ENCODE peak calls at places on chromosomes 3 and 15, in nine cellular contexts. One of them, this sample, is unnamed.

GRCh38 chr3:87370007-87370406 is 93.6 kb upstream of the POU1F1 start:
- DNase-seq in Daoy: no peak
- DNase-seq in pons: no peak
- DNase-seq in naive thymus-derived CD8-positive, alpha-beta T cell: no peak
- DNase-seq in HT-29: no peak
- DNase-seq in pancreas: no peak
- DNase-seq in progenitor cell of endocrine pancreas: no peak
- DNase-seq in tibial artery: no peak
- DNase-seq in activated naive CD8-positive, alpha-beta T cell treated with anti-CD3 and anti-CD28 coated beads, Interleukin-2, amount 10 ng/mL, durations not matched to agents 7 days and 5 days: no peak
- DNase-seq in this sample: peak

GRCh38 chr3:146313411-146314111 is 62.7 kb upstream of the PLSCR4 start:
- DNase-seq in naive thymus-derived CD8-positive, alpha-beta T cell: no peak
- DNase-seq in pancreas: no peak
- DNase-seq in Daoy: peak
- DNase-seq in HT-29: no peak
- DNase-seq in progenitor cell of endocrine pancreas: no peak
- DNase-seq in activated naive CD8-positive, alpha-beta T cell treated with anti-CD3 and anti-CD28 coated beads, Interleukin-2, amount 10 ng/mL, durations not matched to agents 7 days and 5 days: no peak
- DNase-seq in tibial artery: no peak
- DNase-seq in pons: no peak
- DNase-seq in this sample: peak

GRCh38 chr15:60804986-60805949 is 326.3 kb upstream of the ICE2 start:
- DNase-seq in progenitor cell of endocrine pancreas: no peak
- DNase-seq in Daoy: peak
- DNase-seq in pancreas: no peak
- DNase-seq in HT-29: no peak
- DNase-seq in naive thymus-derived CD8-positive, alpha-beta T cell: no peak
- DNase-seq in activated naive CD8-positive, alpha-beta T cell treated with anti-CD3 and anti-CD28 coated beads, Interleukin-2, amount 10 ng/mL, durations not matched to agents 7 days and 5 days: no peak
- DNase-seq in pons: no peak
- DNase-seq in tibial artery: no peak
- DNase-seq in this sample: peak

GRCh38 chr3:28347374-28348285 is 891 bp upstream of the ZCWPW2 start:
- DNase-seq in progenitor cell of endocrine pancreas: no peak
- DNase-seq in pancreas: no peak
- DNase-seq in Daoy: peak
- DNase-seq in naive thymus-derived CD8-positive, alpha-beta T cell: no peak
- DNase-seq in HT-29: peak
- DNase-seq in pons: peak
- DNase-seq in activated naive CD8-positive, alpha-beta T cell treated with anti-CD3 and anti-CD28 coated beads, Interleukin-2, amount 10 ng/mL, durations not matched to agents 7 days and 5 days: no peak
- DNase-seq in tibial artery: no peak
- DNase-seq in this sample: no peak

GRCh38 chr3:149596136-149596770 is 61.6 kb downstream of the WWTR1 start:
- DNase-seq in naive thymus-derived CD8-positive, alpha-beta T cell: no peak
- DNase-seq in HT-29: no peak
- DNase-seq in pancreas: no peak
- DNase-seq in tibial artery: no peak
- DNase-seq in pons: no peak
- DNase-seq in Daoy: peak
- DNase-seq in activated naive CD8-positive, alpha-beta T cell treated with anti-CD3 and anti-CD28 coated beads, Interleukin-2, amount 10 ng/mL, durations not matched to agents 7 days and 5 days: no peak
- DNase-seq in progenitor cell of endocrine pancreas: no peak
- DNase-seq in this sample: peak

GRCh38 chr3:79953591-79954105 is 185.8 kb upstream of the ROBO1 start:
- DNase-seq in naive thymus-derived CD8-positive, alpha-beta T cell: no peak
- DNase-seq in Daoy: no peak
- DNase-seq in activated naive CD8-positive, alpha-beta T cell treated with anti-CD3 and anti-CD28 coated beads, Interleukin-2, amount 10 ng/mL, durations not matched to agents 7 days and 5 days: no peak
- DNase-seq in tibial artery: no peak
- DNase-seq in pancreas: no peak
- DNase-seq in pons: no peak
- DNase-seq in HT-29: no peak
- DNase-seq in progenitor cell of endocrine pancreas: no peak
- DNase-seq in this sample: no peak

GRCh38 chr3:153552887-153553604 is 391.0 kb downstream of the RAP2B start:
- DNase-seq in activated naive CD8-positive, alpha-beta T cell treated with anti-CD3 and anti-CD28 coated beads, Interleukin-2, amount 10 ng/mL, durations not matched to agents 7 days and 5 days: no peak
- DNase-seq in tibial artery: no peak
- DNase-seq in Daoy: no peak
- DNase-seq in pons: no peak
- DNase-seq in pancreas: no peak
- DNase-seq in HT-29: no peak
- DNase-seq in progenitor cell of endocrine pancreas: no peak
- DNase-seq in naive thymus-derived CD8-positive, alpha-beta T cell: no peak
- DNase-seq in this sample: no peak

GRCh38 chr3:87006844-87007439 is 16.0 kb upstream of the VGLL3 start:
- DNase-seq in pons: no peak
- DNase-seq in HT-29: no peak
- DNase-seq in pancreas: no peak
- DNase-seq in Daoy: no peak
- DNase-seq in progenitor cell of endocrine pancreas: no peak
- DNase-seq in activated naive CD8-positive, alpha-beta T cell treated with anti-CD3 and anti-CD28 coated beads, Interleukin-2, amount 10 ng/mL, durations not matched to agents 7 days and 5 days: no peak
- DNase-seq in tibial artery: no peak
- DNase-seq in naive thymus-derived CD8-positive, alpha-beta T cell: no peak
- DNase-seq in this sample: no peak

GRCh38 chr15:75598361-75598760 is 19.2 kb upstream of the PTPN9 start:
- DNase-seq in pons: no peak
- DNase-seq in HT-29: no peak
- DNase-seq in activated naive CD8-positive, alpha-beta T cell treated with anti-CD3 and anti-CD28 coated beads, Interleukin-2, amount 10 ng/mL, durations not matched to agents 7 days and 5 days: peak
- DNase-seq in naive thymus-derived CD8-positive, alpha-beta T cell: no peak
- DNase-seq in tibial artery: no peak
- DNase-seq in pancreas: no peak
- DNase-seq in Daoy: no peak
- DNase-seq in progenitor cell of endocrine pancreas: no peak
- DNase-seq in this sample: no peak

GRCh38 chr15:43186003-43186353 is 775 bp downstream of the CCNDBP1 start:
- DNase-seq in progenitor cell of endocrine pancreas: no peak
- DNase-seq in pons: no peak
- DNase-seq in Daoy: peak
- DNase-seq in HT-29: no peak
- DNase-seq in activated naive CD8-positive, alpha-beta T cell treated with anti-CD3 and anti-CD28 coated beads, Interleukin-2, amount 10 ng/mL, durations not matched to agents 7 days and 5 days: no peak
- DNase-seq in tibial artery: no peak
- DNase-seq in naive thymus-derived CD8-positive, alpha-beta T cell: no peak
- DNase-seq in pancreas: no peak
- DNase-seq in this sample: peak